ENCODE peak calls at places on chromosomes 6 and 20, in four cellular contexts. G, A, R and Z are unnamed samples.

GRCh38 chr6:151773382-151773781 is 34.1 kb upstream of the ESR1 start:
- DNase-seq in R (no peak), A (no peak), G (no peak), Z (no peak)

GRCh38 chr6:159633196-159633595 is 59.8 kb downstream of the SOD2 start:
- DNase-seq in A (peak), R (peak), G (no peak), Z (no peak)

GRCh38 chr6:147449405-147450161 is 58.9 kb upstream of the SAMD5 start:
- DNase-seq in G (no peak), R (no peak), A (no peak), Z (no peak)

GRCh38 chr6:161067749-161068148 is 76.2 kb downstream of the MAP3K4 start:
- DNase-seq in R (no peak), A (no peak), G (no peak), Z (no peak)

GRCh38 chr6:41921712-41921998 is 356 bp downstream of the BYSL start:
- DNase-seq in G (no peak), A (no peak), R (no peak), Z (no peak)

GRCh38 chr6:148166339-148166949 is 176.2 kb upstream of the SASH1 start:
- DNase-seq in R (peak), G (no peak), A (peak), Z (peak)

GRCh38 chr6:133701633-133702331 is 187.1 kb upstream of the TCF21 start:
- DNase-seq in R (peak), G (no peak), A (no peak), Z (peak)

GRCh38 chr20:58713801-58714339 is 21.3 kb downstream of the NPEPL1 start:
- DNase-seq in A (peak), G (no peak), R (no peak), Z (peak)

GRCh38 chr20:38961530-38962043 is 557 bp upstream of the DHX35 start:
- DNase-seq in A (no peak), R (peak), G (no peak), Z (no peak)

GRCh38 chr6:148934534-148934933 is 187.7 kb downstream of the UST start:
- DNase-seq in A (no peak), R (peak), G (no peak), Z (no peak)

GRCh38 chr6:46392294-46392693 is 99.0 kb downstream of the RCAN2 start:
- DNase-seq in A (no peak), R (no peak), G (no peak), Z (no peak)

GRCh38 chr6:13012977-13013680 is 296.6 kb downstream of the PHACTR1 start:
- DNase-seq in G (no peak), A (no peak), R (peak), Z (peak)

GRCh38 chr20:4916991-4917881 is 84.1 kb downstream of the SLC23A2 start:
- DNase-seq in A (no peak), R (peak), G (no peak), Z (no peak)

GRCh38 chr6:53064726-53065265 is 408 bp upstream of the FBXO9 start:
- DNase-seq in R (peak), A (peak), G (peak), Z (peak)

GRCh38 chr6:149480502-149481280 is 4.1 kb downstream of the ZC3H12D start:
- DNase-seq in R (no peak), A (no peak), G (peak), Z (no peak)

GRCh38 chr20:63574156-63574828 is at the start of gene HELZ2:
- DNase-seq in G (peak), R (peak), A (peak), Z (peak)

GRCh38 chr20:57378646-57379262 is 12.4 kb upstream of the RBM38 start:
- DNase-seq in A (no peak), G (no peak), R (no peak), Z (no peak)

GRCh38 chr6:168597471-168597875 is 156.5 kb downstream of the SMOC2 start:
- DNase-seq in G (no peak), R (no peak), A (no peak), Z (peak)

GRCh38 chr6:169188051-169188863 is 65.4 kb downstream of the THBS2 start:
- DNase-seq in G (no peak), R (peak), A (no peak), Z (no peak)

GRCh38 chr6:11754625-11755289 is 23.8 kb downstream of the ADTRP start:
- DNase-seq in R (peak), G (no peak), A (no peak), Z (no peak)

GRCh38 chr6:116374586-116374985 is 3.8 kb downstream of the DSE start:
- DNase-seq in R (no peak), G (no peak), A (no peak), Z (no peak)

GRCh38 chr6:79028641-79029314 is 49.3 kb downstream of the PHIP start:
- DNase-seq in G (no peak), A (no peak), R (no peak), Z (no peak)

GRCh38 chr6:73032586-73032985 is 192.7 kb downstream of the KHDC1L start:
- DNase-seq in G (no peak), R (peak), A (no peak), Z (no peak)

GRCh38 chr20:51428451-51429143 is 113.9 kb downstream of the NFATC2 start:
- DNase-seq in R (peak), G (no peak), A (no peak), Z (peak)

GRCh38 chr6:13641315-13641714 is 26.2 kb downstream of the NOL7 start:
- DNase-seq in R (no peak), G (no peak), A (no peak), Z (no peak)

GRCh38 chr6:106790935-106791334 is 161.6 kb downstream of the QRSL1 start:
- DNase-seq in A (no peak), G (no peak), R (no peak), Z (no peak)

GRCh38 chr20:3276400-3277015 is 37.5 kb upstream of the SLC4A11 start:
- DNase-seq in G (no peak), A (peak), R (peak), Z (peak)

GRCh38 chr20:14566505-14566904 is 229.1 kb upstream of the FLRT3 start:
- DNase-seq in A (no peak), R (no peak), G (no peak), Z (peak)

GRCh38 chr6:13048113-13048512 is 280.2 kb downstream of the TBC1D7 start:
- DNase-seq in A (no peak), R (no peak), G (no peak), Z (no peak)

GRCh38 chr6:25717856-25718740 is 36.4 kb upstream of the SLC17A4 start:
- DNase-seq in A (peak), G (no peak), R (peak), Z (peak)

GRCh38 chr20:38674178-38675133 is 49.8 kb upstream of the SLC32A1 start:
- DNase-seq in A (no peak), G (peak), R (peak), Z (peak)

GRCh38 chr20:1816384-1817381 is 78.5 kb upstream of the SIRPA start:
- DNase-seq in G (no peak), R (peak), A (no peak), Z (no peak)

GRCh38 chr6:127812985-127813681 is 87.7 kb downstream of the THEMIS start:
- DNase-seq in R (no peak), G (no peak), A (no peak), Z (no peak)

GRCh38 chr6:158928068-158928467 is 71.9 kb downstream of the RSPH3 start:
- DNase-seq in R (no peak), G (no peak), A (no peak), Z (no peak)

GRCh38 chr6:170424634-170425126 is 118.1 kb downstream of the FAM120B start:
- DNase-seq in A (no peak), G (no peak), R (no peak), Z (no peak)

GRCh38 chr6:27863962-27864905 is 48.0 kb downstream of the OR2B2 start:
- DNase-seq in A (no peak), R (no peak), G (no peak), Z (no peak)